ENCODE peak calls at places on chromosomes 16 and 17, in six cellular contexts. K, Q, Z, T, L and R are unnamed samples.

GRCh38 chr16:80803341-80804060 is 897 bp downstream of the CDYL2 start:
- DNase-seq in L (peak), Z (no peak), T (no peak), Q (no peak), K (no peak), R (peak)

GRCh38 chr17:14297161-14297851 is 3.6 kb upstream of the HS3ST3B1 start:
- DNase-seq in K (no peak), Q (no peak), Z (peak), L (no peak), T (no peak), R (peak)

GRCh38 chr17:48570325-48571023 is 7.7 kb downstream of the HOXB4 start:
- DNase-seq in K (no peak), Z (no peak), L (no peak), T (no peak), Q (no peak), R (no peak)

GRCh38 chr17:72393553-72393952 is 272.7 kb downstream of the SOX9 start:
- DNase-seq in L (no peak), Q (peak), T (no peak), K (no peak), Z (peak), R (no peak)

GRCh38 chr16:58086381-58087208 is 42.6 kb downstream of the CFAP20 start:
- DNase-seq in K (no peak), T (no peak), L (no peak), Q (no peak), Z (no peak), R (no peak)

GRCh38 chr17:17391575-17392370 is 85.0 kb upstream of the MED9 start:
- DNase-seq in L (no peak), Q (no peak), K (no peak), Z (no peak), T (no peak), R (no peak)

GRCh38 chr17:6711681-6712057 is 1.5 kb downstream of the SLC13A5 start:
- DNase-seq in Q (no peak), K (no peak), L (no peak), Z (no peak), T (no peak), R (no peak)

GRCh38 chr16:75198135-75198600 is 8.8 kb downstream of the CTRB2 start:
- DNase-seq in T (peak), K (no peak), L (no peak), Q (no peak), Z (no peak), R (no peak)

GRCh38 chr16:65743558-65743957 is 621.7 kb upstream of the CDH11 start:
- DNase-seq in L (no peak), Z (no peak), Q (no peak), K (no peak), T (no peak), R (no peak)

GRCh38 chr17:38600906-38601305 is 4.8 kb downstream of the SRCIN1 start:
- DNase-seq in Z (no peak), K (no peak), Q (peak), T (no peak), L (no peak), R (no peak)

GRCh38 chr16:84948855-84949610 is 62.3 kb downstream of the ZDHHC7 start:
- DNase-seq in K (no peak), Z (no peak), T (no peak), Q (no peak), L (no peak), R (no peak)

GRCh38 chr17:44919411-44919810 is 4.1 kb upstream of the GFAP start:
- DNase-seq in T (peak), Q (no peak), L (no peak), K (no peak), Z (no peak), R (no peak)

GRCh38 chr17:46974086-46974485 is 5.0 kb downstream of the RPRML start:
- DNase-seq in L (no peak), T (no peak), K (no peak), Z (no peak), Q (no peak), R (no peak)

GRCh38 chr16:67022531-67023214 is 6.3 kb upstream of the CBFB start:
- DNase-seq in K (peak), T (peak), Z (no peak), L (peak), Q (no peak), R (no peak)

GRCh38 chr17:33204701-33205100 is 88.4 kb downstream of the ASIC2 start:
- DNase-seq in K (peak), T (no peak), Q (no peak), L (no peak), Z (no peak), R (no peak)

GRCh38 chr17:22270381-22270780 is 578.1 kb downstream of the KCNJ18 start:
- DNase-seq in L (no peak), Q (no peak), T (no peak), Z (no peak), K (no peak), R (peak)

GRCh38 chr17:57597531-57598453 is 147.3 kb downstream of the CCDC182 start:
- DNase-seq in T (no peak), L (peak), K (peak), Z (peak), Q (peak), R (peak)

GRCh38 chr17:36463916-36464764 is 22.3 kb upstream of the ZNHIT3 start:
- DNase-seq in K (no peak), Z (peak), T (no peak), L (peak), Q (peak), R (peak)

GRCh38 chr17:39920218-39921210 is 2.1 kb upstream of the GSDMB start:
- DNase-seq in K (no peak), T (no peak), Q (no peak), L (no peak), Z (no peak), R (peak)

GRCh38 chr17:62968445-62968923 is 2.4 kb downstream of the TANC2 start:
- DNase-seq in T (no peak), L (peak), Z (peak), K (no peak), Q (peak), R (no peak)

GRCh38 chr17:1797323-1797722 is 32.4 kb downstream of the SMYD4 start:
- DNase-seq in L (no peak), K (no peak), Q (no peak), Z (no peak), T (no peak), R (no peak)

GRCh38 chr17:65092262-65092661 is 35.7 kb upstream of the GNA13 start:
- DNase-seq in Q (no peak), T (no peak), K (no peak), L (no peak), Z (peak), R (no peak)

GRCh38 chr17:8417806-8418205 is 17.9 kb upstream of the NDEL1 start:
- DNase-seq in Z (no peak), K (peak), Q (peak), L (no peak), T (no peak), R (no peak)

GRCh38 chr16:85719605-85720318 is 31.0 kb upstream of the GINS2 start:
- DNase-seq in T (no peak), L (no peak), Z (no peak), Q (no peak), K (no peak), R (no peak)

GRCh38 chr16:27434141-27435051 is 32.4 kb downstream of the IL21R start:
- DNase-seq in T (peak), Z (no peak), Q (no peak), L (peak), K (no peak), R (peak)

GRCh38 chr17:44914148-44914547 is 1.2 kb downstream of the GFAP start:
- DNase-seq in L (no peak), K (no peak), Q (no peak), Z (no peak), T (no peak), R (no peak)

GRCh38 chr17:67993998-67994361 is 2.3 kb downstream of the C17orf58 start:
- DNase-seq in K (no peak), L (no peak), Q (peak), Z (peak), T (no peak), R (no peak)

GRCh38 chr17:36148559-36149295 is 27.7 kb downstream of the TBC1D3B start:
- DNase-seq in T (peak), L (peak), Z (peak), Q (peak), K (peak), R (peak)

GRCh38 chr16:11572301-11572995 is 14.3 kb downstream of the LITAF start:
- DNase-seq in Z (no peak), K (no peak), T (peak), Q (no peak), L (no peak), R (no peak)

GRCh38 chr16:6682142-6682811 is 650.4 kb upstream of the RBFOX1 start:
- DNase-seq in Z (peak), L (no peak), Q (no peak), K (no peak), T (no peak), R (no peak)

DNA sequence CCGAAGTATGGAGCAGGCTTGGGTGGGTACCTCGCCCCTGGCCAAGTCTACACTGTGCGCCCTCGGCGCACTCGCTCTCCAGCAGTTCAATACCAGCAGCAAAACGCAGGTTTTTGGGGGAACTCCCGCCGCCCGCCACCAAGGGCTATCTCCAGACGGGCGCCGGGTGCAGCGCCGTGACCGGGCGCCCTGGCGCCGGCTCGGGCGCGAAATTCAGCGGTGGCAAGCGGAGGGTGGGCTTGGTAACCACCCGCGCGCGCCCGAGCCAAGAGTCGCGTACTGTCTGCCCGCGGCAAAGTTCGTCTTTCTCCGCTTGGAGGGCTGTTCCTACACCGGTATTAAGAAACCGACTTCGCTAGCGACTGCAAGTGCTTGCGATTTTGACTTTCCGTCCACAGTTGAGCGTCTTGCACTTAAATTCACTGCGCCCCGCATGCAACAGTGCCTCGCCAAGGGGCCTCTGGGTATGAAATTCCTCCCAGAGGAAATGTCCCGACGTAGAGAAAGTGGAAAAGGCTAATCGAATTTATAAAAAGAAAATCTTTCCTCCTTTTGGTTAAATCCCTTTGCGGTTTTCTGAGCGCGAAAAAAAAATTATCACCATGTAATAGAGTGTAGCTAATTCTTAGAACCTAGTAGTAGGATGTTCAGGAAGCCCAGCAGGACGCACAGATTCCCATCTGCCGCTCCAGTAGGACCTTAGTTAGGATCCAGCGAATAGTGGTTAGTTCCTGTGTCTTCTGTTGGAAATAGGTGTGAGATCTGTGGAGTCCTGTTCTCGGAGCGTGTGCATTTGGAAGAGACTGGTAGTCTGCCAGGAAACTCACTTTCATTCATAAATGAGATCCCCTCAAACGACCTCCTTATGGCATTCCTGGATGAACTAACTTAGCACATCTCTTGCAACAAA is 5.1 kb upstream of the SALL1 start:
- DNase-seq in Q (no peak), Z (no peak), L (no peak), K (no peak), T (no peak), R (no peak)
- TF ChIP-seq CTCF in Q (no peak), Z (no peak), L (no peak), K (no peak), T (no peak), R (no peak)

GRCh38 chr17:55820675-55821074 is 69.8 kb downstream of the PCTP start:
- DNase-seq in Q (no peak), T (no peak), L (no peak), Z (no peak), K (no peak), R (no peak)

GRCh38 chr17:55830699-55831098 is 79.8 kb downstream of the PCTP start:
- DNase-seq in Q (no peak), K (no peak), T (no peak), Z (no peak), L (no peak), R (no peak)

GRCh38 chr17:55830210-55830609 is 79.4 kb downstream of the PCTP start:
- DNase-seq in Q (no peak), K (no peak), L (no peak), Z (no peak), T (no peak), R (no peak)

DNA sequence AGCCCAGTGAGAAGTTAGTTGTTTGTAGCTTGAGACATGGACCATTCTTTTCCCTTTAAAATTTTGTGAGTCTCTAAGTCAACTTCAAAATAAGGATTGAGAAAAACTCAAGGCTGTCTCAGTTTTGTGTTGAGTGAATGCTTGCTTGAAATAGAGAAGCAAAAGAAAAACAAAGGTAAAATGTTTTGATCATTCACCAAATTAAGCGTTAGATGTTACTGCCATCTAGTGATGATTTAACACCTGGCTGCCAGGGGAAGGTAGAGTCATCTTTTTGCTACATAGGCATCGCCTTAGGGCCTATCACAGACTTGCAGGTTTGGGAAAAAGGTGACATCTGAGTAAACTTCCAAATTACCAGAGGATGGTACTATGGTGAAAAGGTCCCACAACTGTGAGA is 74.4 kb downstream of the PCTP start:
- DNase-seq in K (no peak), Z (peak), Q (peak), T (no peak), L (no peak), R (no peak)
- TF ChIP-seq CTCF in K (peak), Z (peak), Q (peak), T (no peak), L (peak), R (peak)

GRCh38 chr17:74351552-74352210 is 10.0 kb downstream of the BTBD17 start:
- DNase-seq in K (no peak), Q (no peak), T (no peak), Z (no peak), L (no peak), R (no peak)
- TF ChIP-seq CTCF in K (no peak), Q (no peak), T (no peak), Z (peak), L (no peak), R (no peak)

DNA sequence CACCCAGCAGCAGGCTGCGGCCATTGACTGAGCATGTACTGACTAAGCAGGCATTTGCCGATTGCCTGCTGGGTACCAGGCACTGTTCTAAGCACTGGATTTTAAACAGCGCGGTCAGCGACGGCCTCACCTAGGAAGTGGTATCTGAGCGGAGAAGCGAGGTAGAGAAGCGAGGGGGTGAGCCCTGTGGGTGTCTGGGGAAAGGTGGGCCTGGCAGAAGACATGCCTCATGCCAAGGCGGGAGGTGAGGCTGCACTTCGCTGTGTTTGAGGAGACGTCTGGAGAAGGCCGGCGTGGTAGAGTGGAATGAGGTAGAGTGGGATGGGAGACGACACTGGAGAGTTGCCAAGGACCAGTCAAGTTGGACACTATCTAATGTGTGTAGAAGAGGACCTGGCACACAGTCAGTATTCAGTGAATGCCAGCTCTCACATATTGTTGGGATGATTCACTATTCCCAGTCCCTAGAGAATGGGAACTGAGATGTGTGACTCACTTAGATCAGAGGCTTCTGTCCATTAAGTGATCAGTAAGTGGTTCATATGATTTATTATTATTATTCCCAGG is 14.4 kb downstream of the SYCE1L start:
- DNase-seq in Q (peak), K (peak), T (no peak), Z (peak), L (no peak), R (no peak)
- TF ChIP-seq CTCF in Q (no peak), K (no peak), T (no peak), Z (no peak), L (no peak), R (no peak)

DNA sequence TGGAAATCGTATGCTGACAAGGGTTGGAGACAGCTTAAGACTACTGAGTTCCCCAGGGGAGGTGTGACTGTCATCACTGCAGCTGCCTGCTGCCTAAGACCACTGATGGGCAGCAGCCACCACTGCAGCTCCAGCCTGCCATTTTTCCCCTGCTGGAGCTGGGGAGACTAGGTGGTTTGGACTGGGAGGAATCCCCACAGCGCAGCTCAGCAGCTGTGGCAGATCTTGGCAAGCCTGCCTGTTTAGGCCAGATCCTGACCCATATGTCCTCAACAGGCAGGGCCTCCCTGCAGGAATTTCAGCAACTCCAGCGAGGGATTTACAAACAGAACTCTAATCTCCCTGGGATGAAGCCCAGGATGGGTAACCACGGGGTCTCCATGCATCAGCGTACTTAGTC is 356.4 kb upstream of the TOM1L1 start:
- DNase-seq in Q (no peak), T (no peak), L (no peak), Z (no peak), K (no peak), R (no peak)
- TF ChIP-seq CTCF in Q (no peak), T (no peak), L (no peak), Z (no peak), K (no peak), R (no peak)

DNA sequence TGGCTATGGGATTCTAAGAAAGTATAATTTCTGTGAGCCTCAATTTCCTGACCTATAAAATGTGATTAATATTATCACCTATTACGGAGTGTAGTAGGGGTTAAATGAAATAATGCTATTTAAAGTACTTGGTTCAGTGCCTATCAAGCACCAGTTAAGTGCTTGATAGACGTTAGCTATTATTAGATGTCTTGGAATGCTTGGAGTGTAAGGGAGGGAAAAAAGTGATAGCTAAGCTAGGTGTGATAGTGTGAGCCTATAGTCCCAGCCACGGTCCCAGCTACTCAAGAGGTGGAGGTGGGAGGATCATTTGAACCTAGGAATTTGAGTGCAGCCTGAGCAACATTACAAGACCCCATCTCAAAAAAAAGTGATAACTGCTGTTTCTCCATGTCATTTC is 7.5 kb downstream of the ORC6 start:
- DNase-seq in K (no peak), L (no peak), T (no peak), Z (no peak), Q (no peak), R (no peak)
- TF ChIP-seq CTCF in K (no peak), L (no peak), T (no peak), Z (no peak), Q (no peak), R (no peak)

GRCh38 chr17:60073063-60073462 is 5.7 kb downstream of the HEATR6 start:
- DNase-seq in Z (no peak), L (no peak), K (no peak), T (no peak), Q (no peak), R (no peak)
- TF ChIP-seq CTCF in Z (no peak), L (no peak), K (no peak), T (no peak), Q (no peak), R (no peak)